ENCODE peak calls at places on chromosomes 1 and 21, in six cellular contexts. N is AG04449; L is CD4-positive, CD25-positive, alpha-beta regulatory T cell; M is stimulated activated CD8-positive, alpha-beta memory T cell treated with anti-CD3 and anti-CD28 coated beads, Interleukin-2, amount 100 ng/mL, for 48 hours; K is activated effector memory CD4-positive, alpha-beta T cell treated with anti-CD3 and anti-CD28 coated beads, Interleukin-2, amount 50 U/mL, for 16 hours; W is GM20000. V is an unnamed sample.

GRCh38 chr1:241992734-241993133 is 6.2 kb downstream of the MAP1LC3C start:
- DNase-seq in N (no peak), M (no peak), K (no peak), W (no peak), L (no peak), V (peak)

GRCh38 chr1:33110477-33110876 is 29.5 kb downstream of the AZIN2 start:
- DNase-seq in W (no peak), N (no peak), L (no peak), M (no peak), K (no peak), V (no peak)

GRCh38 chr1:11792106-11792505 is 13.7 kb downstream of the MTHFR start:
- DNase-seq in K (no peak), N (no peak), L (no peak), M (no peak), W (no peak), V (no peak)

GRCh38 chr1:118250232-118250631 is 65.2 kb upstream of the SPAG17 start:
- DNase-seq in W (no peak), M (no peak), N (no peak), K (no peak), L (no peak), V (no peak)

GRCh38 chr1:159211331-159212136 is 6.9 kb downstream of the ACKR1 start:
- DNase-seq in M (no peak), K (peak), N (no peak), W (peak), L (peak), V (peak)

GRCh38 chr1:224558904-224559303 is 57.2 kb upstream of the CNIH3 start:
- DNase-seq in W (no peak), M (no peak), N (no peak), L (no peak), K (no peak), V (no peak)

GRCh38 chr1:226470921-226471320 is 63.0 kb upstream of the PARP1 start:
- DNase-seq in K (no peak), L (no peak), N (no peak), W (no peak), M (no peak), V (no peak)

GRCh38 chr1:211476200-211476849 is 15.6 kb downstream of the RD3 start:
- DNase-seq in M (peak), L (peak), W (peak), K (peak), N (peak), V (peak)

GRCh38 chr1:234666761-234667160 is 56.8 kb upstream of the IRF2BP2 start:
- DNase-seq in L (no peak), K (no peak), N (no peak), M (no peak), W (no peak), V (no peak)

GRCh38 chr1:84117868-84118267 is 26.2 kb upstream of the PRKACB start:
- DNase-seq in M (no peak), K (no peak), W (no peak), N (no peak), L (no peak), V (peak)

GRCh38 chr1:116879478-116880133 is 30.1 kb upstream of the PTGFRN start:
- DNase-seq in K (no peak), W (no peak), N (no peak), M (no peak), L (no peak), V (no peak)

GRCh38 chr1:92877792-92878191 is 46.0 kb downstream of the RPL5 start:
- DNase-seq in K (no peak), M (no peak), N (no peak), W (peak), L (no peak), V (peak)

GRCh38 chr1:125086611-125087010 is 3901.8 kb downstream of the SRGAP2C start:
- DNase-seq in K (no peak), N (no peak), L (no peak), W (peak), M (no peak), V (no peak)

GRCh38 chr1:227261501-227261900 is 56.8 kb downstream of the CDC42BPA start:
- DNase-seq in M (no peak), L (no peak), W (no peak), N (no peak), K (no peak), V (no peak)

GRCh38 chr21:37253991-37254390 is 13.1 kb downstream of the VPS26C start:
- DNase-seq in W (no peak), N (no peak), K (no peak), M (no peak), L (no peak), V (peak)

GRCh38 chr1:180227843-180228647 is 2.0 kb upstream of the LHX4 start:
- DNase-seq in K (peak), N (no peak), M (no peak), W (no peak), L (no peak), V (no peak)

GRCh38 chr21:16570196-16570595 is 840.4 kb downstream of the USP25 start:
- DNase-seq in K (no peak), N (no peak), M (no peak), L (no peak), W (no peak), V (peak)

GRCh38 chr1:56473582-56474270 is 105.6 kb downstream of the PLPP3 start:
- DNase-seq in K (no peak), N (no peak), L (no peak), W (no peak), M (no peak), V (peak)

GRCh38 chr21:45286671-45287437 is 841 bp downstream of the POFUT2 start:
- DNase-seq in K (peak), N (no peak), M (no peak), W (no peak), L (no peak), V (no peak)

GRCh38 chr1:214989341-214989740 is 93.2 kb upstream of the KCNK2 start:
- DNase-seq in M (no peak), W (no peak), K (no peak), L (no peak), N (no peak), V (peak)